ENCODE peak calls at places on chromosomes 5 and 9, in six cellular contexts. F is small intestine, K is retina, R is endothelial cell, L is HCT116, W is DMS 273 treated with DMSO at 0.1 percent for 48 hours. U is an unnamed sample.

GRCh38 chr5:178553517-178553916 is 36.7 kb downstream of the COL23A1 start:
- DNase-seq in F (no peak), K (no peak), R (no peak), L (no peak), W (no peak), U (peak; percentile 26)

GRCh38 chr5:138702166-138702826 is 50.9 kb upstream of the CTNNA1 start:
- DNase-seq in F (no peak), K (no peak), R (no peak), L (peak; percentile 39), W (no peak), U (no peak)

GRCh38 chr5:16957305-16958165 is 21.4 kb upstream of the MYO10 start:
- DNase-seq in F (no peak), K (no peak), R (no peak), L (no peak), W (no peak), U (no peak)

GRCh38 chr5:179051784-179052183 is 8.4 kb upstream of the ZNF354C start:
- DNase-seq in F (no peak), K (no peak), R (no peak), L (no peak), W (no peak), U (no peak)

GRCh38 chr5:122726990-122727616 is 47.8 kb upstream of the SNX2 start:
- DNase-seq in F (no peak), K (no peak), R (no peak), L (peak; percentile 12), W (no peak), U (no peak)

GRCh38 chr5:72064801-72065570 is 42.3 kb upstream of the MAP1B start:
- DNase-seq in F (no peak), K (peak; percentile 55), R (no peak), L (no peak), W (no peak), U (no peak)

GRCh38 chr5:139711067-139711851 is 63.1 kb downstream of the CXXC5 start:
- DNase-seq in F (no peak), K (no peak), R (peak; percentile 57), L (no peak), W (peak; percentile 62), U (peak; percentile 66)

GRCh38 chr5:113276001-113276400 is 158.8 kb downstream of the TSSK1B start:
- DNase-seq in F (no peak), K (no peak), R (no peak), L (no peak), W (peak; percentile 89), U (no peak)

GRCh38 chr5:23314827-23315226 is 192.6 kb upstream of the PRDM9 start:
- DNase-seq in F (no peak), K (no peak), R (no peak), L (no peak), W (no peak), U (no peak)

GRCh38 chr9:136563646-136564321 is 17.9 kb upstream of the NOTCH1 start:
- DNase-seq in F (no peak), K (no peak), R (no peak), L (no peak), W (no peak), U (no peak)

GRCh38 chr9:76521906-76522305 is 62.9 kb downstream of the GCNT1 start:
- DNase-seq in F (no peak), K (no peak), R (no peak), L (no peak), W (no peak), U (no peak)

GRCh38 chr5:157718529-157718928 is 12.7 kb upstream of the THG1L start:
- DNase-seq in F (peak; percentile 63), K (peak; percentile 60), R (peak; percentile 7), L (peak; percentile 19), W (no peak), U (peak; percentile 27)

GRCh38 chr5:95617057-95617456 is 2.8 kb upstream of the GPR150 start:
- DNase-seq in F (no peak), K (no peak), R (no peak), L (no peak), W (no peak), U (no peak)

GRCh38 chr9:35406183-35406959 is 83.5 kb upstream of the RUSC2 start:
- DNase-seq in F (peak; percentile 68), K (peak; percentile 12), R (peak; percentile 36), L (no peak), W (no peak), U (no peak)